ENCODE peak calls at places on chromosomes 1 and 21, in six cellular contexts. Y is H1, F is HCT116, C is GM12878, O is K562, J is HepG2. W is an unnamed sample.

GRCh38 chr1:34924759-34925555 is 4.5 kb downstream of the DLGAP3 start:
- DNase-seq in Y (peak), F (no peak), C (no peak), O (peak), J (peak), W (peak)

GRCh38 chr1:197632000-197632399 is 143.3 kb downstream of the DENND1B start:
- DNase-seq in Y (no peak), F (no peak), C (no peak), O (no peak), J (no peak), W (no peak)

GRCh38 chr1:16718908-16719533 is 21.3 kb upstream of the RNU1-4 start:
- DNase-seq in Y (peak), F (no peak), C (no peak), O (peak), J (no peak), W (no peak)

GRCh38 chr1:234631721-234632125 is 21.7 kb upstream of the IRF2BP2 start:
- DNase-seq in Y (no peak), F (no peak), C (no peak), O (no peak), J (peak), W (no peak)

GRCh38 chr1:27885114-27885528 is 12.8 kb downstream of the THEMIS2 start:
- DNase-seq in Y (no peak), F (no peak), C (no peak), O (no peak), J (no peak), W (no peak)

GRCh38 chr1:231139125-231139649 is 22.7 kb upstream of the TRIM67 start:
- DNase-seq in Y (no peak), F (peak), C (no peak), O (no peak), J (no peak), W (no peak)

GRCh38 chr1:202247104-202247503 is 53.5 kb downstream of the LGR6 start:
- DNase-seq in Y (no peak), F (no peak), C (no peak), O (no peak), J (no peak), W (no peak)

GRCh38 chr1:10733474-10733873 is 63.0 kb downstream of the CASZ1 start:
- DNase-seq in Y (no peak), F (no peak), C (no peak), O (no peak), J (no peak), W (no peak)

GRCh38 chr1:160951443-160952128 is 3.0 kb downstream of the ITLN2 start:
- DNase-seq in Y (peak), F (peak), C (peak), O (peak), J (peak), W (no peak)

GRCh38 chr1:203471841-203472240 is 3.8 kb upstream of the PRELP start:
- DNase-seq in Y (no peak), F (no peak), C (no peak), O (no peak), J (no peak), W (no peak)

GRCh38 chr1:13941315-13941714 is 241.3 kb downstream of the PRDM2 start:
- DNase-seq in Y (no peak), F (no peak), C (no peak), O (no peak), J (no peak), W (no peak)

GRCh38 chr1:213120386-213120785 is 69.3 kb downstream of the RPS6KC1 start:
- DNase-seq in Y (no peak), F (no peak), C (no peak), O (no peak), J (no peak), W (no peak)

GRCh38 chr1:221907531-221907930 is 165.6 kb upstream of the DUSP10 start:
- DNase-seq in Y (no peak), F (no peak), C (no peak), O (no peak), J (no peak), W (no peak)

GRCh38 chr1:247407180-247407616 is 8.8 kb upstream of the NLRP3 start:
- DNase-seq in Y (no peak), F (no peak), C (peak), O (no peak), J (no peak), W (no peak)

GRCh38 chr21:27561116-27561515 is 594.2 kb upstream of the ADAMTS5 start:
- DNase-seq in Y (no peak), F (no peak), C (no peak), O (no peak), J (no peak), W (no peak)

GRCh38 chr1:26019641-26020315 is 1.8 kb upstream of the EXTL1 start:
- DNase-seq in Y (no peak), F (no peak), C (no peak), O (no peak), J (no peak), W (no peak)

GRCh38 chr1:52423771-52424170 is 19.4 kb downstream of the PRPF38A start:
- DNase-seq in Y (no peak), F (no peak), C (no peak), O (peak), J (no peak), W (no peak)

GRCh38 chr21:45391743-45392079 is 13.3 kb upstream of the COL18A1 start:
- DNase-seq in Y (no peak), F (no peak), C (no peak), O (no peak), J (no peak), W (no peak)

GRCh38 chr1:16226495-16227179 is 10.3 kb downstream of the CPLANE2 start:
- DNase-seq in Y (peak), F (no peak), C (no peak), O (no peak), J (no peak), W (peak)

GRCh38 chr1:45337630-45338320 is 2.2 kb upstream of the TOE1 start:
- DNase-seq in Y (no peak), F (no peak), C (no peak), O (no peak), J (no peak), W (no peak)

DNA sequence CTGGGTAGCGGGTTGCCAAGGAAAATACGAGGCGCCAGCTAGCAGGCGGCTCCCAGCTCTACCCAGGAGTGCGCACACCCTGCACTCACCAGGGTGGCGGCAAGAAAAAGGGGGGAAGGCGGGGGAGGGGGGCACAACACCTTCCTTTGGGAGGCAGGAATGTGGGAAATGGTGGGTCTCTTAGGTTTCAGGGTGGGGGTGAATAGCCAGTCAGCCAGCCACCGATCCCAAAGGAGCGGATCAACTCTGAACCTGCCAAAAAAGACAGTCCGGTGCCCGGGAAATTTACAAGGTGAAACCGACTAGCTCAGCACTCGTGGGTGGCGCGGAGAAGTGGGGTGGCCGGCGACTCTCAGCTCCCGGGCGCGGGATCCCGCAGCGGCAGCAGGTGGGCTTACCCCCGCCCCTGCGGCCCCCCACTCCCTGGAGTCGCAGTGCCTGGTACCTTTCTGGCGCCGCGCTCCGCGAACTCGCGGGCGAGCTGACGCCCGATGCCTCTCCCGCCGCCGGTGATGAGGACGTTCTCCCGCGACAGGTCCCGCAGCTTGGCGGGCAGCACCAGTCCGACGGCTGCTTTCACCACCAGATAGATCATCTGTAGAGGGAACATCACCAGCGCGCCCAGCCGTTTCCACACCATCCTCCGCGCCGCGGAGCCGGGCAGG is 1.2 kb downstream of the DHRS3 start:
- DNase-seq in Y (no peak), F (no peak), C (no peak), O (no peak), J (no peak), W (no peak)
- TF ChIP-seq ZNF274 in Y (no peak), F (no peak), C (no peak), O (no peak), J (no peak), W (no peak)

DNA sequence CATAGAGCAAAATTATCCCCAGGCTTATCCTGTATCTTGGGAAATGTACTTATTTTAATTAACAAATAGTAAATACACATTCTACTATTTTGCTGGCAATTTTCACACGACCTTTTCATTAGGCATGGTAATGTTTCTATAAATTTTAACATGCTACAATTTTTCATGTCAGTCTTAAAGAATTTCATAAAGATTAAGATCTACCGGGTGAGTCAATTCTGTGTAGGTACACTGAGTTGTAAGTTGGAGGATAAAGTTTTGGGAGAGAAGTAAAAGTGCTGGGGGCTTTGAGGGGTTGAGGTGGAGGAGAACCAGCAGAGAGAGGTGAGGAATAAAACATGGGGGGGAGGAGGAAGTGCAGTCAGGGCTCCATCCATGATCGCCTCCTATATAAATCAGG is 7.3 kb downstream of the DPYD start:
- DNase-seq in Y (no peak), F (no peak), C (no peak), O (no peak), J (no peak), W (no peak)
- TF ChIP-seq YY1 in Y (no peak), F (no peak), C (no peak), O (no peak), J (no peak), W (no peak)

DNA sequence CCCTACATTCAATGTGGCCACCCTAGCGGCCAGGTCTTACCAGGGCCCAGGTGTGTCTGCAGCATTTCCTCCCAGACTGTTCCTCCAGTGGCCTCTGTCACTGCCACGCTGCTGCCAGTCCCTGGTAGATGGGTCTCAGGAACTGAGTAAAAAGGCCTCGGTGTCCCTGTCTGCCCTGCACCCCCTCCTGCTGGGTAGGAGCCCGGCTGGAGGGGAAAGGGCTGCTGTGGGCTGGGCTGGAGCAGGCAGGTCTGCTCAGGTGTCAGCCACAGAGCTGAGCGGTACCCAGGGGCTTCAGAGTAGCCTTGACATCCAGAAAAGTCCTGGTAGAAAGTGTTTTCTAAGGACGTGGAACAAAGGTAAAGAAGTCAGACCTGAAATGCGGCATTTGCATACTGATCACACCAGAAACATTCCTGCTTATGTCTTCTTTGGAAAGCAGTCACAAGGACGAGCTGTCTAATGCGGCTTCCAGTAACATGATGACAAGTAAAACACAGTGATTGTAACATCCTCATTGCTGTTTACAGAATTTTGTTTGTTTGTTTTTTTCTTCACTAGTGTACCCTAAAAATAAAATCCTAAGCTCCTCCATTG is 32.6 kb downstream of the SEC16B start:
- DNase-seq in Y (no peak), F (no peak), C (no peak), O (no peak), J (no peak), W (no peak)
- TF ChIP-seq ZNF274 in Y (no peak), F (no peak), C (no peak), O (no peak), J (no peak), W (no peak)

GRCh38 chr21:31553926-31554325 is 105.6 kb upstream of the SOD1 start:
- DNase-seq in Y (no peak), F (no peak), C (no peak), O (no peak), J (no peak), W (no peak)
- TF ChIP-seq YY1 in Y (no peak), F (no peak), C (no peak), O (no peak), J (no peak), W (no peak)

GRCh38 chr21:42227909-42228708 is 9.2 kb downstream of the ABCG1 start:
- DNase-seq in Y (no peak), F (peak), C (peak), O (peak), J (peak), W (peak)
- TF ChIP-seq ZNF274 in Y (no peak), F (no peak), C (no peak), O (no peak), J (no peak), W (no peak)

GRCh38 chr1:227891223-227891954 is 56.3 kb downstream of the WNT9A start:
- DNase-seq in Y (peak), F (no peak), C (no peak), O (no peak), J (no peak), W (no peak)

GRCh38 chr1:227890451-227891222 is 57.1 kb downstream of the WNT9A start:
- DNase-seq in Y (peak), F (no peak), C (no peak), O (no peak), J (no peak), W (no peak)

GRCh38 chr1:227889047-227889862 is 58.5 kb downstream of the WNT9A start:
- DNase-seq in Y (peak), F (no peak), C (no peak), O (peak), J (no peak), W (no peak)

GRCh38 chr1:227888404-227889046 is 59.2 kb downstream of the WNT9A start:
- DNase-seq in Y (peak), F (no peak), C (no peak), O (no peak), J (no peak), W (no peak)

GRCh38 chr1:227889863-227890405 is 57.8 kb downstream of the WNT9A start:
- DNase-seq in Y (peak), F (no peak), C (no peak), O (no peak), J (no peak), W (no peak)
- TF ChIP-seq YY1 in Y (no peak), F (no peak), C (no peak), O (no peak), J (no peak), W (no peak)

GRCh38 chr1:156709743-156710489 is 4.5 kb upstream of the CRABP2 start:
- DNase-seq in Y (no peak), F (no peak), C (no peak), O (no peak), J (no peak), W (no peak)
- TF ChIP-seq ZNF274 in Y (no peak), F (no peak), C (no peak), O (no peak), J (no peak), W (no peak)

GRCh38 chr1:245262876-245263625 is 108.3 kb downstream of the KIF26B start:
- DNase-seq in Y (no peak), F (no peak), C (no peak), O (no peak), J (no peak), W (no peak)
- TF ChIP-seq YY1 in Y (no peak), F (no peak), C (no peak), O (no peak), J (no peak), W (no peak)

GRCh38 chr1:100164226-100164625 is 13.8 kb downstream of the LRRC39 start:
- DNase-seq in Y (no peak), F (no peak), C (no peak), O (no peak), J (no peak), W (no peak)
- TF ChIP-seq ZNF274 in Y (no peak), F (no peak), C (no peak), O (no peak), J (no peak), W (no peak)

W was measured in NT2/D1.